ENCODE peak calls at places on chromosomes 2 and 18, in six cellular contexts. W, M, U, P, I and R are unnamed samples.

GRCh38 chr2:14713248-14713647 is 80.7 kb downstream of the LRATD1 start:
- DNase-seq in M (no peak), P (no peak), U (no peak), W (no peak), I (peak; percentile 2), R (no peak)

GRCh38 chr2:8851811-8852560 is 14.6 kb upstream of the KIDINS220 start:
- DNase-seq in I (no peak), W (peak; percentile 36), U (no peak), P (no peak), M (no peak), R (no peak)

GRCh38 chr18:12308386-12309100 is 502 bp downstream of the TUBB6 start:
- DNase-seq in M (peak; percentile 91), P (no peak), I (peak; percentile 72), U (peak; percentile 89), W (peak; percentile 93), R (peak; percentile 98)

GRCh38 chr18:27964811-27965210 is 212.1 kb downstream of the CDH2 start:
- DNase-seq in U (no peak), W (peak; percentile 2), P (no peak), M (peak; percentile 24), I (no peak), R (no peak)

GRCh38 chr2:85181093-85181685 is 48.0 kb downstream of the TCF7L1 start:
- DNase-seq in M (no peak), P (no peak), I (no peak), U (no peak), W (no peak), R (peak; percentile 77)

GRCh38 chr2:202510911-202511310 is 123.9 kb upstream of the FAM117B start:
- DNase-seq in M (peak; percentile 49), U (no peak), P (no peak), I (no peak), W (peak; percentile 84), R (no peak)

GRCh38 chr2:181319291-181319690 is 137.9 kb upstream of the ITGA4 start:
- DNase-seq in U (no peak), P (no peak), W (no peak), M (no peak), I (no peak), R (peak; percentile 39)

GRCh38 chr2:149908731-149909690 is 321.4 kb upstream of the MMADHC start:
- DNase-seq in U (peak; percentile 43), W (peak; percentile 61), P (no peak), I (no peak), M (peak; percentile 78), R (no peak)

GRCh38 chr2:41932241-41933034 is 115.4 kb upstream of the PKDCC start:
- DNase-seq in U (peak; percentile 97), P (no peak), M (peak; percentile 100), W (peak; percentile 99), I (no peak), R (no peak)

GRCh38 chr2:119333360-119333759 is 33.3 kb downstream of the C2orf76 start:
- DNase-seq in P (no peak), U (no peak), I (no peak), M (no peak), W (no peak), R (no peak)

DNA sequence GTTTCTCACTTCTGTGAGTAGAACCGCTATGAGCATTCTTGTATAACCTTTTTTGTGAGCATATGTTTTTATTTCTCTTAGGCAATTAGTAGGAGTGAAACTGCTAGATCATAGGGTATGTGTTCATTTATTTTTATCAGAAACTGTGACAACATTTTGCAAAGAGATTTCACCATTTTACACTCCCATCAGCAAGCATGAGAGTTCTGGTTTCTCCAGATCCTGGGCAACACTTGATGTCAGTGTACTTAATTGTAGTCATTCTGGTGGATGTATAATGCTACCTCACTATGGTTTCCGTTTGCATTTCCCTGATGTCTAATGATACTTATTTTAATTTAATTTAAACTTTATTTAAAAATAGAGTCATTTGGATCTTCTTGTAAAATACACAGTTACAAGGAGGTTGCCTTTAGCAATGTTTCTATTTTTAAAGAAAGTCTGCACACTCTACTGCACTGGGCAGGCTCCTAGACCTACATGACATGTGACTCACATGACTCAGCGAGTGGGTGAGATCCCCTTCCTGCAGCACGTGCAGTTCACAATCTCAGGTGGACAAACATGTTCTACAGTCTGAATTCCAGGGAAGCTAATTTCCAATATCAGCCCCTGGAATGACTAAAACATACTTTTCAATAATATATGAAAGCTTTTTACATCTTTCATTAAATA is 127.0 kb upstream of the BCL2L11 start:
- DNase-seq in W (no peak), I (peak; percentile 15), U (no peak), M (no peak), P (no peak), R (no peak)
- H3K4me3 ChIP-seq in W (no peak overlapping the region), I (no peak overlapping the region), U (no peak overlapping the region), M (no peak overlapping the region), P (no peak overlapping the region), R (no peak overlapping the region)

GRCh38 chr2:60548844-60549243 is 4.6 kb downstream of the BCL11A start:
- DNase-seq in P (no peak), M (no peak), I (no peak), U (no peak), W (no peak), R (no peak)
- H3K4me3 ChIP-seq in P (peak overlapping the region; percentile 81), M (peak overlapping the region; percentile 85), I (peak overlapping the region; percentile 59), U (peak overlapping the region; percentile 71), W (no peak overlapping the region), R (peak overlapping the region; percentile 86)

GRCh38 chr18:78979058-78979680 is 449 bp upstream of the SALL3 start:
- DNase-seq in I (no peak), W (peak; percentile 23), U (no peak), P (no peak), M (peak; percentile 6), R (peak; percentile 92)
- H3K4me3 ChIP-seq in I (no peak overlapping the region), W (peak overlapping the region; percentile 23), U (peak overlapping the region; percentile 38), P (no peak overlapping the region), M (no peak overlapping the region), R (no peak overlapping the region)

DNA sequence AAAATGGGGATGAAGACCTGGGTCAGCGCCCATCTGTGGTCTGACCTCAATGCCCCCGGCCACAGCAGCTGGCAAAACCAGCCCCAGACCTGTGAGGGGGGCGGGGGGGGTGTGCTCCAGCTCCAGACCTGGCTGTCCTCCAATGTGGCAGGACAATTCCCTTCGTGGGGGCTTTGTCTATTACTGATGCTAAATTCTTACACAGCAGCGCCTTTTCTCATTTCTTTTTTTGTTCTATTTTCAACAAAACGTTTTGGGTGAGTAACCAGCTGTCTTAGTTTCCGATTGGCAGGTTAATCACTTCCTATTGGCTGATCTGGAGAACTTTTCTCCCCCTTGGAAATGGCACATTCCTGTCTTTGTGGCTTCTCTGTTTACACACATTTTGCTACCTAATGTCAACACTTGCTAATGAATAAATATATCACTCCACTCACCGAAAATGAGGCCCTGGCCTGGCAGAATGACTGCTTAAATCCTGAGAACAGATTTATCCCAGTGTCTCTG is 4.4 kb downstream of the SMAD7 start:
- DNase-seq in U (peak; percentile 69), I (no peak), W (no peak), M (peak; percentile 82), P (no peak), R (peak; percentile 92)
- H3K4me3 ChIP-seq in U (peak overlapping the region; percentile 95), I (peak overlapping the region; percentile 80), W (peak overlapping the region; percentile 22), M (peak overlapping the region; percentile 82), P (peak overlapping the region; percentile 92), R (peak overlapping the region; percentile 97)